ENCODE peak calls at places on chromosomes 7 and 10, in six cellular contexts. V is foreskin fibroblast; J is neural progenitor cell; X is lung; H is CD8-positive, alpha-beta T cell; N is fibroblast of lung. A is an unnamed sample.

GRCh38 chr7:90594791-90595317 is 1.3 kb upstream of the CDK14 start:
- DNase-seq in V (peak; percentile 91), J (peak; percentile 54), X (peak; percentile 42), H (no peak), N (peak; percentile 83), A (no peak)

GRCh38 chr10:5812283-5813090 is 747 bp downstream of the GDI2 start:
- DNase-seq in V (peak; percentile 50), J (peak; percentile 75), X (peak; percentile 49), H (peak; percentile 32), N (no peak), A (peak; percentile 30)

GRCh38 chr7:24728503-24729364 is 28.5 kb downstream of the GSDME start:
- DNase-seq in V (peak; percentile 59), J (no peak), X (no peak), H (no peak), N (peak; percentile 18), A (no peak)

GRCh38 chr7:117127585-117128168 is 174.4 kb downstream of the ST7 start:
- DNase-seq in V (peak; percentile 78), J (peak; percentile 46), X (peak; percentile 39), H (peak; percentile 55), N (peak; percentile 76), A (peak; percentile 6)

GRCh38 chr7:81484266-81484665 is 285.6 kb downstream of the HGF start:
- DNase-seq in V (peak; percentile 80), J (peak; percentile 70), X (no peak), H (no peak), N (peak; percentile 90), A (no peak)

GRCh38 chr7:47744883-47745282 is 163.0 kb upstream of the TNS3 start:
- DNase-seq in V (no peak), J (no peak), X (no peak), H (no peak), N (no peak), A (no peak)

GRCh38 chr7:24851791-24852190 is 94.5 kb upstream of the GSDME start:
- DNase-seq in V (peak; percentile 56), J (no peak), X (no peak), H (no peak), N (peak; percentile 22), A (no peak)

GRCh38 chr7:27167916-27168264 is 2.6 kb upstream of the HOXA9 start:
- DNase-seq in V (peak; percentile 80), J (no peak), X (no peak), H (no peak), N (no peak), A (no peak)

GRCh38 chr7:78018541-78019456 is 220.2 kb downstream of the PHTF2 start:
- DNase-seq in V (peak; percentile 71), J (peak; percentile 51), X (no peak), H (no peak), N (peak; percentile 72), A (peak; percentile 20)

GRCh38 chr10:2949221-2949947 is 118.0 kb upstream of the PFKP start:
- DNase-seq in V (no peak), J (no peak), X (no peak), H (no peak), N (no peak), A (no peak)

GRCh38 chr10:89167915-89168314 is 39.2 kb downstream of the CH25H start:
- DNase-seq in V (no peak), J (no peak), X (no peak), H (no peak), N (no peak), A (no peak)

GRCh38 chr10:18829259-18829658 is 170.0 kb downstream of the ARL5B start:
- DNase-seq in V (no peak), J (no peak), X (no peak), H (no peak), N (no peak), A (no peak)

GRCh38 chr10:13414855-13415254 is 66.8 kb upstream of the SEPHS1 start:
- DNase-seq in V (peak; percentile 28), J (peak; percentile 58), X (no peak), H (no peak), N (peak; percentile 12), A (peak; percentile 10)

GRCh38 chr7:341841-342638 is 52.1 kb downstream of the FOXL3 start:
- DNase-seq in V (no peak), J (no peak), X (no peak), H (no peak), N (no peak), A (no peak)

GRCh38 chr10:52185256-52185655 is 128.8 kb upstream of the DKK1 start:
- DNase-seq in V (no peak), J (no peak), X (no peak), H (no peak), N (no peak), A (no peak)

GRCh38 chr10:92573091-92573797 is 649 bp downstream of the IDE start:
- DNase-seq in V (peak; percentile 77), J (peak; percentile 57), X (peak; percentile 39), H (peak; percentile 24), N (peak; percentile 47), A (peak; percentile 26)

GRCh38 chr7:105154084-105154483 is 140.1 kb downstream of the KMT2E start:
- DNase-seq in V (no peak), J (no peak), X (no peak), H (no peak), N (no peak), A (no peak)

GRCh38 chr10:71638087-71638576 is 81.4 kb downstream of the C10orf105 start:
- DNase-seq in V (no peak), J (peak; percentile 55), X (peak; percentile 66), H (no peak), N (no peak), A (no peak)

GRCh38 chr7:135210818-135211178 is 528 bp downstream of the WDR91 start:
- DNase-seq in V (no peak), J (no peak), X (no peak), H (no peak), N (peak; percentile 34), A (no peak)

GRCh38 chr7:4964506-4964905 is 5.5 kb upstream of the MMD2 start:
- DNase-seq in V (no peak), J (no peak), X (no peak), H (no peak), N (no peak), A (no peak)

GRCh38 chr10:101285519-101286070 is 56.3 kb upstream of the LBX1 start:
- DNase-seq in V (no peak), J (peak; percentile 71), X (no peak), H (no peak), N (no peak), A (no peak)

GRCh38 chr7:118152632-118153031 is 31.3 kb upstream of the LSM8 start:
- DNase-seq in V (no peak), J (no peak), X (no peak), H (no peak), N (no peak), A (no peak)

GRCh38 chr10:1670541-1671365 is 66.6 kb downstream of the ADARB2 start:
- DNase-seq in V (no peak), J (no peak), X (no peak), H (no peak), N (no peak), A (no peak)

GRCh38 chr10:11180228-11180627 is 162.6 kb downstream of the CELF2 start:
- DNase-seq in V (no peak), J (no peak), X (no peak), H (peak; percentile 68), N (no peak), A (no peak)

GRCh38 chr10:33193867-33194521 is 140.5 kb downstream of the NRP1 start:
- DNase-seq in V (peak; percentile 87), J (no peak), X (no peak), H (no peak), N (peak; percentile 90), A (no peak)

GRCh38 chr7:40799493-40800406 is 664.9 kb downstream of the SUGCT start:
- DNase-seq in V (no peak), J (no peak), X (no peak), H (no peak), N (no peak), A (no peak)

GRCh38 chr10:109953745-109954144 is 30.4 kb upstream of the XPNPEP1 start:
- DNase-seq in V (peak; percentile 15), J (no peak), X (no peak), H (no peak), N (no peak), A (no peak)

GRCh38 chr10:109957092-109957797 is 33.9 kb upstream of the XPNPEP1 start:
- DNase-seq in V (no peak), J (no peak), X (no peak), H (no peak), N (no peak), A (no peak)

GRCh38 chr10:109958059-109958458 is 34.7 kb upstream of the XPNPEP1 start:
- DNase-seq in V (no peak), J (no peak), X (no peak), H (no peak), N (no peak), A (no peak)

GRCh38 chr10:109959571-109960145 is 36.3 kb upstream of the XPNPEP1 start:
- DNase-seq in V (no peak), J (no peak), X (no peak), H (no peak), N (peak; percentile 64), A (no peak)

GRCh38 chr10:109956454-109957091 is 33.3 kb upstream of the XPNPEP1 start:
- DNase-seq in V (peak; percentile 61), J (peak; percentile 55), X (no peak), H (peak; percentile 13), N (peak; percentile 63), A (peak; percentile 15)
- TF ChIP-seq CTCF in V (peak; percentile 51), J (peak; percentile 68), X (peak; percentile 11), H (peak; percentile 31), N (peak; percentile 68), A (peak; percentile 66)

GRCh38 chr10:77603529-77603927 is 34.1 kb downstream of the KCNMA1 start:
- DNase-seq in V (peak; percentile 65), J (no peak), X (no peak), H (no peak), N (peak; percentile 72), A (no peak)

GRCh38 chr10:77604063-77604462 is 33.5 kb downstream of the KCNMA1 start:
- DNase-seq in V (no peak), J (no peak), X (no peak), H (no peak), N (no peak), A (no peak)

GRCh38 chr10:77601488-77601887 is 36.1 kb downstream of the KCNMA1 start:
- DNase-seq in V (peak; percentile 31), J (no peak), X (no peak), H (no peak), N (no peak), A (no peak)

GRCh38 chr10:77602231-77602912 is 35.2 kb downstream of the KCNMA1 start:
- DNase-seq in V (peak; percentile 68), J (no peak), X (no peak), H (no peak), N (peak; percentile 90), A (no peak)

GRCh38 chr10:77602913-77603528 is 34.6 kb downstream of the KCNMA1 start:
- DNase-seq in V (peak; percentile 36), J (no peak), X (no peak), H (peak; percentile 5), N (peak; percentile 49), A (no peak)
- TF ChIP-seq CTCF in V (no peak), J (no peak), X (no peak), H (no peak), N (no peak), A (no peak)

GRCh38 chr7:126790763-126791162 is 462.0 kb downstream of the GRM8 start:
- DNase-seq in V (no peak), J (no peak), X (no peak), H (no peak), N (no peak), A (no peak)
- TF ChIP-seq CTCF in V (no peak), J (peak; percentile 29), X (no peak), H (no peak), N (no peak), A (no peak)

GRCh38 chr7:32905175-32905662 is 13.7 kb upstream of the KBTBD2 start:
- DNase-seq in V (peak; percentile 92), J (peak; percentile 73), X (peak; percentile 54), H (peak; percentile 67), N (peak; percentile 75), A (peak; percentile 42)
- TF ChIP-seq CTCF in V (peak; percentile 2), J (no peak), X (no peak), H (no peak), N (peak; percentile 9), A (no peak)